ENCODE peak calls at places on chromosomes 1 and 21, in five cellular contexts. One of them, this sample, is unnamed.

GRCh38 chr1:29033829-29034466 is 89.8 kb downstream of the TMEM200B start:
- DNase-seq in NCI-H2081: peak
- DNase-seq in naive thymus-derived CD4-positive, alpha-beta T cell: peak
- DNase-seq in CD4-positive, alpha-beta memory T cell: no peak
- DNase-seq in RWPE1: peak
- DNase-seq in this sample: peak

GRCh38 chr1:119870917-119871486 is 25.3 kb downstream of the ADAM30 start:
- DNase-seq in NCI-H2081: peak
- DNase-seq in naive thymus-derived CD4-positive, alpha-beta T cell: peak
- DNase-seq in CD4-positive, alpha-beta memory T cell: no peak
- DNase-seq in RWPE1: peak
- DNase-seq in this sample: peak

GRCh38 chr1:8017495-8018310 is 8.4 kb downstream of the ERRFI1 start:
- DNase-seq in NCI-H2081: no peak
- DNase-seq in naive thymus-derived CD4-positive, alpha-beta T cell: no peak
- DNase-seq in CD4-positive, alpha-beta memory T cell: no peak
- DNase-seq in RWPE1: no peak
- DNase-seq in this sample: no peak

GRCh38 chr21:45954271-45954670 is 27.3 kb upstream of the COL6A1 start:
- DNase-seq in NCI-H2081: no peak
- DNase-seq in naive thymus-derived CD4-positive, alpha-beta T cell: no peak
- DNase-seq in CD4-positive, alpha-beta memory T cell: no peak
- DNase-seq in RWPE1: no peak
- DNase-seq in this sample: no peak

GRCh38 chr1:153357076-153357852 is 390 bp upstream of the S100A9 start:
- DNase-seq in NCI-H2081: no peak
- DNase-seq in naive thymus-derived CD4-positive, alpha-beta T cell: no peak
- DNase-seq in CD4-positive, alpha-beta memory T cell: no peak
- DNase-seq in RWPE1: peak
- DNase-seq in this sample: no peak

GRCh38 chr1:13228343-13228781 is 2.4 kb upstream of the PRAMEF18 start:
- DNase-seq in NCI-H2081: no peak
- DNase-seq in naive thymus-derived CD4-positive, alpha-beta T cell: no peak
- DNase-seq in CD4-positive, alpha-beta memory T cell: no peak
- DNase-seq in RWPE1: no peak
- DNase-seq in this sample: no peak

GRCh38 chr1:106995970-106996369 is 60.5 kb upstream of the PRMT6 start:
- DNase-seq in NCI-H2081: no peak
- DNase-seq in naive thymus-derived CD4-positive, alpha-beta T cell: no peak
- DNase-seq in CD4-positive, alpha-beta memory T cell: no peak
- DNase-seq in RWPE1: no peak
- DNase-seq in this sample: peak

GRCh38 chr21:34743285-34743684 is 74.5 kb downstream of the CLIC6 start:
- DNase-seq in NCI-H2081: no peak
- DNase-seq in naive thymus-derived CD4-positive, alpha-beta T cell: no peak
- DNase-seq in CD4-positive, alpha-beta memory T cell: no peak
- DNase-seq in RWPE1: no peak
- DNase-seq in this sample: no peak

GRCh38 chr1:150567341-150567716 is 12.1 kb downstream of the MCL1 start:
- DNase-seq in NCI-H2081: no peak
- DNase-seq in naive thymus-derived CD4-positive, alpha-beta T cell: peak
- DNase-seq in CD4-positive, alpha-beta memory T cell: peak
- DNase-seq in RWPE1: no peak
- DNase-seq in this sample: peak

GRCh38 chr1:160264795-160265307 is 2.5 kb upstream of the DCAF8 start:
- DNase-seq in NCI-H2081: no peak
- DNase-seq in naive thymus-derived CD4-positive, alpha-beta T cell: no peak
- DNase-seq in CD4-positive, alpha-beta memory T cell: no peak
- DNase-seq in RWPE1: no peak
- DNase-seq in this sample: no peak

This sample was measured in naive B cell.